ENCODE peak calls at places on chromosomes 7 and 10, in four cellular contexts. One of them, this sample, is unnamed.

GRCh38 chr7:68684246-68684850 is 913.9 kb upstream of the AUTS2 start:
- DNase-seq in epithelial cell of prostate: no peak
- DNase-seq in CD4-positive, alpha-beta T cell: no peak
- DNase-seq in mammary epithelial cell: no peak
- DNase-seq in this sample: no peak

GRCh38 chr7:7424151-7424873 is 111.4 kb downstream of the COL28A1 start:
- DNase-seq in epithelial cell of prostate: no peak
- DNase-seq in CD4-positive, alpha-beta T cell: peak; percentile 19
- DNase-seq in mammary epithelial cell: peak; percentile 51
- DNase-seq in this sample: peak; percentile 60

GRCh38 chr7:79459381-79459780 is 5.9 kb upstream of the MAGI2 start:
- DNase-seq in epithelial cell of prostate: no peak
- DNase-seq in CD4-positive, alpha-beta T cell: no peak
- DNase-seq in mammary epithelial cell: no peak
- DNase-seq in this sample: no peak

GRCh38 chr7:90530263-90530662 is 60.8 kb downstream of the PTTG1IP2 start:
- DNase-seq in epithelial cell of prostate: peak; percentile 81
- DNase-seq in CD4-positive, alpha-beta T cell: no peak
- DNase-seq in mammary epithelial cell: peak; percentile 72
- DNase-seq in this sample: no peak

GRCh38 chr10:52409928-52410327 is 95.8 kb downstream of the DKK1 start:
- DNase-seq in epithelial cell of prostate: no peak
- DNase-seq in CD4-positive, alpha-beta T cell: no peak
- DNase-seq in mammary epithelial cell: peak; percentile 14
- DNase-seq in this sample: no peak

GRCh38 chr10:81569488-81569887 is 305.5 kb upstream of the NRG3 start:
- DNase-seq in epithelial cell of prostate: no peak
- DNase-seq in CD4-positive, alpha-beta T cell: no peak
- DNase-seq in mammary epithelial cell: no peak
- DNase-seq in this sample: no peak

GRCh38 chr7:1665721-1666250 is 4.3 kb upstream of the ELFN1 start:
- DNase-seq in epithelial cell of prostate: no peak
- DNase-seq in CD4-positive, alpha-beta T cell: no peak
- DNase-seq in mammary epithelial cell: peak; percentile 15
- DNase-seq in this sample: peak; percentile 47

GRCh38 chr7:28166982-28167715 is 13.4 kb downstream of the JAZF1 start:
- DNase-seq in epithelial cell of prostate: no peak
- DNase-seq in CD4-positive, alpha-beta T cell: no peak
- DNase-seq in mammary epithelial cell: no peak
- DNase-seq in this sample: no peak

GRCh38 chr10:116490028-116490662 is 55.6 kb upstream of the PNLIP start:
- DNase-seq in epithelial cell of prostate: no peak
- DNase-seq in CD4-positive, alpha-beta T cell: no peak
- DNase-seq in mammary epithelial cell: no peak
- DNase-seq in this sample: no peak

GRCh38 chr10:114045071-114045737 is 1.5 kb downstream of the ADRB1 start:
- DNase-seq in epithelial cell of prostate: no peak
- DNase-seq in CD4-positive, alpha-beta T cell: no peak
- DNase-seq in mammary epithelial cell: no peak
- DNase-seq in this sample: peak; percentile 79

GRCh38 chr7:22193361-22194016 is 163.5 kb downstream of the RAPGEF5 start:
- DNase-seq in epithelial cell of prostate: no peak
- DNase-seq in CD4-positive, alpha-beta T cell: no peak
- DNase-seq in mammary epithelial cell: no peak
- DNase-seq in this sample: peak; percentile 55

GRCh38 chr7:29609162-29610030 is 45.8 kb downstream of the PRR15 start:
- DNase-seq in epithelial cell of prostate: no peak
- DNase-seq in CD4-positive, alpha-beta T cell: no peak
- DNase-seq in mammary epithelial cell: peak; percentile 79
- DNase-seq in this sample: no peak

GRCh38 chr7:45160374-45160773 is 2.8 kb downstream of the RAMP3 start:
- DNase-seq in epithelial cell of prostate: no peak
- DNase-seq in CD4-positive, alpha-beta T cell: no peak
- DNase-seq in mammary epithelial cell: no peak
- DNase-seq in this sample: no peak

GRCh38 chr7:127822822-127823508 is 171.0 kb downstream of the SND1 start:
- DNase-seq in epithelial cell of prostate: peak; percentile 33
- DNase-seq in CD4-positive, alpha-beta T cell: no peak
- DNase-seq in mammary epithelial cell: peak; percentile 61
- DNase-seq in this sample: no peak

GRCh38 chr7:135958173-135958572 is 19.0 kb downstream of the MTPN start:
- DNase-seq in epithelial cell of prostate: no peak
- DNase-seq in CD4-positive, alpha-beta T cell: no peak
- DNase-seq in mammary epithelial cell: no peak
- DNase-seq in this sample: no peak

GRCh38 chr10:3933733-3934132 is 148.7 kb upstream of the KLF6 start:
- DNase-seq in epithelial cell of prostate: no peak
- DNase-seq in CD4-positive, alpha-beta T cell: no peak
- DNase-seq in mammary epithelial cell: no peak
- DNase-seq in this sample: no peak

GRCh38 chr10:90977162-90977854 is 56.4 kb upstream of the ANKRD1 start:
- DNase-seq in epithelial cell of prostate: no peak
- DNase-seq in CD4-positive, alpha-beta T cell: no peak
- DNase-seq in mammary epithelial cell: no peak
- DNase-seq in this sample: no peak

GRCh38 chr10:118259288-118259906 is 82.7 kb downstream of the FAM204A start:
- DNase-seq in epithelial cell of prostate: no peak
- DNase-seq in CD4-positive, alpha-beta T cell: no peak
- DNase-seq in mammary epithelial cell: peak; percentile 9
- DNase-seq in this sample: no peak

GRCh38 chr10:113992601-113993011 is 51.1 kb upstream of the ADRB1 start:
- DNase-seq in epithelial cell of prostate: no peak
- DNase-seq in CD4-positive, alpha-beta T cell: no peak
- DNase-seq in mammary epithelial cell: peak; percentile 3
- DNase-seq in this sample: peak; percentile 73

GRCh38 chr7:24830440-24831050 is 73.3 kb upstream of the GSDME start:
- DNase-seq in epithelial cell of prostate: no peak
- DNase-seq in CD4-positive, alpha-beta T cell: no peak
- DNase-seq in mammary epithelial cell: no peak
- DNase-seq in this sample: no peak

GRCh38 chr7:16697507-16698199 is 51.7 kb downstream of the BZW2 start:
- DNase-seq in epithelial cell of prostate: no peak
- DNase-seq in CD4-positive, alpha-beta T cell: no peak
- DNase-seq in mammary epithelial cell: no peak
- DNase-seq in this sample: no peak

GRCh38 chr10:61795551-61795950 is 105.9 kb upstream of the ARID5B start:
- DNase-seq in epithelial cell of prostate: no peak
- DNase-seq in CD4-positive, alpha-beta T cell: no peak
- DNase-seq in mammary epithelial cell: no peak
- DNase-seq in this sample: no peak

GRCh38 chr7:7620644-7621210 is 19.8 kb upstream of the UMAD1 start:
- DNase-seq in epithelial cell of prostate: no peak
- DNase-seq in CD4-positive, alpha-beta T cell: no peak
- DNase-seq in mammary epithelial cell: no peak
- DNase-seq in this sample: no peak

GRCh38 chr7:41880107-41880506 is 177.2 kb upstream of the INHBA start:
- DNase-seq in epithelial cell of prostate: no peak
- DNase-seq in CD4-positive, alpha-beta T cell: no peak
- DNase-seq in mammary epithelial cell: no peak
- DNase-seq in this sample: no peak

GRCh38 chr7:17027143-17027802 is 145.5 kb upstream of the AGR3 start:
- DNase-seq in epithelial cell of prostate: no peak
- DNase-seq in CD4-positive, alpha-beta T cell: no peak
- DNase-seq in mammary epithelial cell: no peak
- DNase-seq in this sample: no peak

GRCh38 chr10:101444058-101444457 is 90.1 kb downstream of the BTRC start:
- DNase-seq in epithelial cell of prostate: no peak
- DNase-seq in CD4-positive, alpha-beta T cell: no peak
- DNase-seq in mammary epithelial cell: no peak
- DNase-seq in this sample: no peak

GRCh38 chr10:17673517-17674051 is 29.6 kb downstream of the STAM start:
- DNase-seq in epithelial cell of prostate: peak; percentile 37
- DNase-seq in CD4-positive, alpha-beta T cell: no peak
- DNase-seq in mammary epithelial cell: peak; percentile 86
- DNase-seq in this sample: no peak

GRCh38 chr10:132425029-132425758 is 28.2 kb downstream of the PWWP2B start:
- DNase-seq in epithelial cell of prostate: no peak
- DNase-seq in CD4-positive, alpha-beta T cell: no peak
- DNase-seq in mammary epithelial cell: no peak
- DNase-seq in this sample: peak; percentile 24
- H3K27ac ChIP-seq in epithelial cell of prostate: no peak overlapping the region
- H3K27ac ChIP-seq in CD4-positive, alpha-beta T cell: no peak overlapping the region
- H3K27ac ChIP-seq in mammary epithelial cell: no peak overlapping the region
- H3K27ac ChIP-seq in this sample: no peak overlapping the region

GRCh38 chr10:110612629-110613028 is 31.5 kb upstream of the RBM20 start:
- DNase-seq in epithelial cell of prostate: no peak
- DNase-seq in CD4-positive, alpha-beta T cell: no peak
- DNase-seq in mammary epithelial cell: no peak
- DNase-seq in this sample: no peak

GRCh38 chr10:110609592-110609991 is 34.5 kb upstream of the RBM20 start:
- DNase-seq in epithelial cell of prostate: no peak
- DNase-seq in CD4-positive, alpha-beta T cell: no peak
- DNase-seq in mammary epithelial cell: no peak
- DNase-seq in this sample: peak; percentile 55

GRCh38 chr10:110612073-110612472 is 32.1 kb upstream of the RBM20 start:
- DNase-seq in epithelial cell of prostate: no peak
- DNase-seq in CD4-positive, alpha-beta T cell: no peak
- DNase-seq in mammary epithelial cell: no peak
- DNase-seq in this sample: no peak

GRCh38 chr10:110608087-110608486 is 36.0 kb upstream of the RBM20 start:
- DNase-seq in epithelial cell of prostate: no peak
- DNase-seq in CD4-positive, alpha-beta T cell: no peak
- DNase-seq in mammary epithelial cell: no peak
- DNase-seq in this sample: no peak

DNA sequence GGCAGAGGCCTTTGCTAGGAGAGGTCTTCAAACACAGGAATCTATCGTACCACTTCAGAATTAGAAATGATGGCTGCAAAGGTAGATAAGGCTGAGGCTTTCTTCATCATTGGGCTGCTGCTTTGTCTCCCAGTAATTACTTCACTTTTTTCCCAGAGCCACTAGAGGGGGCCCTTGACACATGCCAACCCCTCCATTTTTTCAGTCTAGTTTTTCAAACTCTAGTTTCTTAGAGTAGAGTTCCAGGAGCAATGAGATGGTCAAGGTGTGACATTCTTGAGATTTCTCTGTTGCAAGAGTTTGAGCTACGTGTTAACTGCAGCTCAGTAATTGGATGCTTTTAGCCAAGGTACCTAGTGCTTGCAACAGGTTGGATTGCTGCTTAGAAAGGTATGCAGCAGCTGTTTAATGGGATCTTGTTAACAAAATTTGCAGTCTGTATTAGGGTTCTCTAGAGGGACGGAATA is 33.8 kb upstream of the RBM20 start:
- DNase-seq in epithelial cell of prostate: peak; percentile 10
- DNase-seq in CD4-positive, alpha-beta T cell: peak; percentile 35
- DNase-seq in mammary epithelial cell: peak; percentile 46
- DNase-seq in this sample: no peak
- H3K27ac ChIP-seq in epithelial cell of prostate: no peak overlapping the region
- H3K27ac ChIP-seq in CD4-positive, alpha-beta T cell: no peak overlapping the region
- H3K27ac ChIP-seq in mammary epithelial cell: no peak overlapping the region
- H3K27ac ChIP-seq in this sample: no peak overlapping the region

DNA sequence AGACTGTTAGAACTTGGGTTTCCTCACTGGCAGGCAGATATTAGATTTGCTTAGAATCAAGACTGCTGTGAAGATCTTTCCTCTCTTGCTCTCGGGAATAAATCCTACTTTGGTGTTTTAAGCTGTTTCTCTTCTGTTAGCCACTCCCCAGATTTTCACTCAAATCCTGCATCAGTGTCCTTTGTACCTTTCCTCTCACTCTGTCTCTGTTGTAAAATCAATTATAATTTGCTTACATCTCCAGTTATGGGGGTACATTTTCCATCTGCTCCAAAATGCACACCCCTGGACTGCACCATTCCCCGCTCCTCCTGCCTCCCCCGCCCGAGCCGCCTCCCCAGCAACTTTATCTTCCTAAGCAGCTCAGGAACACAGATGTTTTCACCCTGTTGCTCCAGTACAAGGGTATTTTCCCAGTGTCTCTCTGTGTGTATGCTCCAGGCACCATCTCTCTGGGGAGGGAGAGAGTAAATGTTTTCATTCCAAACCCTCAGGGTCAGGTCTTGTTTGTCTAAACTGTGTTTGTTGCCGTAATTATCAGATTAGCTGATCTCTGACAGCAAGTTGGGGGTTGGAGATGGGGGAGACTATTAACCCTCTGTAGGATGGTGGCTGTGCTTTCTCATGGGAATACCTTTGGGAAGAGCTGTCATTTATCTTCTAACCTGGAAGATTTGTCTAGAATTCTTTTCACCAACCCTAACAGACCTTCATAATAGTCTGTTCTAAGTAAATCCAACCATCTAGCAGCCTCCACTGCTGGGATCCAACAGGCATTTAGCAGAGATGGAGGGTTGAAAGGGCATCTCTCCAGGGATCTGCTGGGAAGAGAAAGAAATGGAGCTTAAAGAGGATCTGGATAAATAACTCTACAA is 20.4 kb upstream of the GOT1 start:
- DNase-seq in epithelial cell of prostate: no peak
- DNase-seq in CD4-positive, alpha-beta T cell: no peak
- DNase-seq in mammary epithelial cell: no peak
- DNase-seq in this sample: no peak
- H3K27ac ChIP-seq in epithelial cell of prostate: no peak overlapping the region
- H3K27ac ChIP-seq in CD4-positive, alpha-beta T cell: no peak overlapping the region
- H3K27ac ChIP-seq in mammary epithelial cell: no peak overlapping the region
- H3K27ac ChIP-seq in this sample: no peak overlapping the region

GRCh38 chr7:19988860-19989259 is 215.4 kb upstream of the TMEM196 start:
- DNase-seq in epithelial cell of prostate: no peak
- DNase-seq in CD4-positive, alpha-beta T cell: no peak
- DNase-seq in mammary epithelial cell: no peak
- DNase-seq in this sample: no peak

GRCh38 chr7:19984231-19984632 is 210.8 kb upstream of the TMEM196 start:
- DNase-seq in epithelial cell of prostate: no peak
- DNase-seq in CD4-positive, alpha-beta T cell: no peak
- DNase-seq in mammary epithelial cell: no peak
- DNase-seq in this sample: no peak

DNA sequence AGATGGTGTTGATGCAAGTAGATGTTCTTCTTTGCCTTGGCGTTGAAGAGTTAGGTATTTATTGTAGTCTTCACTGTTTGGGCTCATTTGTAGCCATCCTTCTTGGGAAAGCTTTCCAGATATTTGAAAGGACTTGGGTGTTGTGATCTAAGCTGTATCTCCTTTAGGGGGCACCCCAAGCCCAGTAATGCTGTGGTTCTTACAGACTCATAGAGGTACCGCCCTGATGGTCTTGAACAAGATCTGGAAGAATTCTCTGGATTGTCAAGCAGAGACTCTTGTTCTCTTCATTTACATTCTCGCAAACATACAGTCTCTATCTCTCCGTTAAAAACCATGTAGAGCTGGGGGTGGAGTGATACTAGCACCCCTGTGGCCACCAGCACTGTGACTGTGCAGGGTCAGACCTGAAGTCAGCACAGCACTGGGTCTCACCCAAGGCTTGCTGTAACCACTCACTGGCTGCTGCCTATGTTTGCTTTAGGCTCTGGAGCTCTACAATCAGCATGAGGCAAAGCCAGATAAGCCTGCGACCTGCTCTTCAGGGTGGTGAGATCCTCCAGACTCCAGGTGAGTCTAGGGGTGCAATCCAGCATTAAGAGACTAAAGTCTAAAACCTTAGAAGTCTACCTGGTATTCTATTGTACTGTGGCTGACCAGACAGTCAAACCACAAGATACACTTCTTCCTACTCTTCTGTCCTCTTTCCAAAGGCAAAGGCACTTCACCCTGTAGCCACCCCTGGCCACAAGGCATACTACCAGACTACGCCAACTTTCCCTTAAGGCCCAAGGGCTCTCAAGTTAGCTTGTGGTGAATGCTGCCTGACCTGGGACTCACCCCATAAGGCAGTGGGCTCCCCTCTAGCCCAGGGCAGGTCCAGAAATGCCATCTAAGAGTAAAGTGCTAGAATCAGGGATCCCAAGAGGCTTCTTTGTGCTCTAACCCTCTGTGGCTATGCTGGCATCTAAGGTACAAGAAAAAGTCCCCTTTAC is 209.7 kb upstream of the TMEM196 start:
- DNase-seq in epithelial cell of prostate: no peak
- DNase-seq in CD4-positive, alpha-beta T cell: no peak
- DNase-seq in mammary epithelial cell: peak; percentile 45
- DNase-seq in this sample: peak; percentile 16
- H3K27ac ChIP-seq in epithelial cell of prostate: no peak overlapping the region
- H3K27ac ChIP-seq in CD4-positive, alpha-beta T cell: no peak overlapping the region
- H3K27ac ChIP-seq in mammary epithelial cell: no peak overlapping the region
- H3K27ac ChIP-seq in this sample: no peak overlapping the region